ENCODE peak calls at places on chromosomes 4 and X, in four cellular contexts. V is A549, Y is IMR-90, M is GM12878. G is an unnamed sample.

GRCh38 chrX:152997337-152997736 is 3.4 kb upstream of the PNMA5 start:
- DNase-seq in V (no peak), Y (no peak), M (no peak), G (no peak)

GRCh38 chr4:176492648-176493302 is 173.0 kb downstream of the SPCS3 start:
- DNase-seq in V (no peak), Y (peak), M (peak), G (no peak)

GRCh38 chrX:136639506-136640176 is 8.3 kb upstream of the CD40LG start:
- DNase-seq in V (no peak), Y (no peak), M (no peak), G (no peak)

GRCh38 chrX:23841847-23842522 is 59.0 kb downstream of the SAT1 start:
- DNase-seq in V (no peak), Y (no peak), M (no peak), G (no peak)

GRCh38 chr4:123127218-123127617 is 204.8 kb upstream of the NUDT6 start:
- DNase-seq in V (no peak), Y (peak), M (no peak), G (no peak)

GRCh38 chr4:139099366-139099982 is 77.5 kb downstream of the ELF2 start:
- DNase-seq in V (peak), Y (peak), M (peak), G (peak)

GRCh38 chrX:16838202-16839066 is 31.7 kb downstream of the RBBP7 start:
- DNase-seq in V (no peak), Y (peak), M (no peak), G (no peak)

GRCh38 chrX:144896323-144896722 is 351.0 kb upstream of the SPANXN1 start:
- DNase-seq in V (no peak), Y (no peak), M (no peak), G (no peak)

GRCh38 chrX:154749856-154750255 is 1.0 kb downstream of the GAB3 start:
- DNase-seq in V (no peak), Y (no peak), M (no peak), G (no peak)

GRCh38 chr4:140150636-140150885 is 3.4 kb downstream of the MAML3 start:
- DNase-seq in V (no peak), Y (no peak), M (no peak), G (no peak)

GRCh38 chr4:96642486-96642885 is 802.6 kb downstream of the PDHA2 start:
- DNase-seq in V (no peak), Y (no peak), M (no peak), G (no peak)

GRCh38 chr4:47221721-47222120 is 190.4 kb downstream of the GABRB1 start:
- DNase-seq in V (no peak), Y (peak), M (no peak), G (no peak)

GRCh38 chrX:10011991-10012390 is 44.8 kb downstream of the CLDN34 start:
- DNase-seq in V (peak), Y (no peak), M (no peak), G (no peak)
- TF ChIP-seq ELK1 in V (no peak), Y (no peak), M (no peak), G (no peak)

GRCh38 chrX:42748067-42748850 is 29.7 kb downstream of the PPP1R2C start:
- DNase-seq in V (no peak), Y (peak), M (no peak), G (no peak)

GRCh38 chrX:42751573-42751972 is 26.4 kb downstream of the PPP1R2C start:
- DNase-seq in V (no peak), Y (peak), M (no peak), G (no peak)

DNA sequence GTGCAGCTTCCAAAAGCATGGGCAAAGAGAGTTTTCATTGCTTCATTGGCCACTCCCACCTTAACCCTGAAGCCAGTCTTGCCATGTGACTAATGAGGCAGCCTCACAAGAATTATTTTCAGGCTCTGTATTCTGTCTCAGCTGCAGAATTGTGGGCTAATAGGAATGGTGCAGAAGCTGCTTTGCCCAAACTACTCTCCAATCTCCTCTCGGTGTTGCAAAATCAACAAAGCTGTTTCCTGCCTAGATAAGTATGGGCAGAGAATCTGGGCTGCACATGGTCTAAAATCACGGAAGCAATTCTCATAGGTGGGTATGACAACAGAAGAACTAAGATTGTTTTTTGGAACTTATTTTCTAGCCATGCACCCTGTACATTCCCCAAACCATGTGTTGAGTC is 31.4 kb downstream of the PPP1R2C start:
- DNase-seq in V (no peak), Y (peak), M (no peak), G (no peak)
- TF ChIP-seq ELK1 in V (no peak), Y (no peak), M (no peak), G (no peak)

DNA sequence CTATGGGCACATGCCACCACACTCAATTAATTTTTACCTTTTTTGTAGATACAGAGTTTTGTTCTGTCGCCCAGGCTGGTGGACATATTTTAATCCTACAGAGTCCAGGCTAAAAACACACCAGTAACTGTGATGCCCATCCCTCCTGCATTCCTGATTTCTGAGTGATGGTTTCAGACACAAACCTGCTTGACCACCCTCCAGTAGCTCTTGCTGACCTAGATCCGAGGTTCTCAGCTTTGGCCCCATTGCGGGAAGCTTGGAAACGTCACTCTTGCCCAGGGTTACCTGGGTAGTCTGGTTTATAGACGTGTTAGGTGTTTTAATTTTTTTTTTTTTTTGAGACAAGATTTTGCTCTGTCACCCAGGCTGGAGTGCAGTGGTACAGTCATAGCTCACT is 7.5 kb downstream of the CD99 start:
- DNase-seq in V (no peak), Y (no peak), M (no peak), G (no peak)
- TF ChIP-seq ELK1 in V (no peak), Y (no peak), M (no peak), G (no peak)

GRCh38 chr4:185535818-185536729 is 767 bp upstream of the PDLIM3 start:
- DNase-seq in V (no peak), Y (no peak), M (no peak), G (no peak)
- TF ChIP-seq ELK1 in V (no peak), Y (no peak), M (no peak), G (no peak)

GRCh38 chr4:4645743-4646142 is 103.9 kb upstream of the STX18 start:
- DNase-seq in V (no peak), Y (no peak), M (no peak), G (no peak)
- TF ChIP-seq ELK1 in V (no peak), Y (no peak), M (no peak), G (no peak)

GRCh38 chr4:7902101-7902553 is 37.5 kb downstream of the AFAP1 start:
- DNase-seq in V (no peak), Y (no peak), M (no peak), G (no peak)
- TF ChIP-seq ELK1 in V (no peak), Y (no peak), M (no peak), G (no peak)